ENCODE peak calls at places on chromosome X, in eight cellular contexts. I is T-cell; F is activated T-cell treated with anti-CD3 and anti-CD28 coated beads, Interleukin-2, amount 50 U/mL, for 4 hours; T is choroid plexus epithelial cell; R is GM12878; L is activated CD4-positive, alpha-beta T cell treated with anti-CD3 and anti-CD28 coated beads, Interleukin-2, amount 10 ng/mL, durations not matched to agents 7 days and 5 days; X is effector CD8-positive, alpha-beta T cell; W is glutamatergic neuron. N is an unnamed sample.

GRCh38 chrX:3962511-3963350 is 249.3 kb upstream of the PRKX start:
- DNase-seq in I (no peak), F (no peak), T (peak; percentile 30), R (no peak), L (no peak), X (no peak), W (no peak), N (no peak)

GRCh38 chrX:623599-624323 is 6.8 kb upstream of the SHOX start:
- DNase-seq in I (no peak), F (no peak), T (peak; percentile 29), R (no peak), L (no peak), X (no peak), W (peak; percentile 54), N (no peak)

GRCh38 chrX:9339603-9340569 is 125.0 kb upstream of the TBL1X start:
- DNase-seq in I (peak; percentile 33), F (no peak), T (no peak), R (no peak), L (peak; percentile 20), X (no peak), W (no peak), N (no peak)

GRCh38 chrX:47361538-47362511 is 8.6 kb upstream of the ZNF157 start:
- DNase-seq in I (peak; percentile 18), F (peak; percentile 8), T (peak; percentile 99), R (peak; percentile 96), L (no peak), X (no peak), W (peak; percentile 62), N (peak; percentile 85)

GRCh38 chrX:31714797-31715196 is 643.0 kb upstream of the FTHL17 start:
- DNase-seq in I (no peak), F (no peak), T (no peak), R (no peak), L (no peak), X (no peak), W (no peak), N (no peak)

GRCh38 chrX:136198678-136199243 is 51.4 kb downstream of the FHL1 start:
- DNase-seq in I (no peak), F (no peak), T (no peak), R (no peak), L (no peak), X (no peak), W (no peak), N (no peak)

GRCh38 chrX:150564838-150565237 is 3.6 kb upstream of the MTM1 start:
- DNase-seq in I (no peak), F (no peak), T (no peak), R (no peak), L (no peak), X (no peak), W (no peak), N (no peak)

GRCh38 chrX:45788315-45788714 is 587.6 kb upstream of the DIPK2B start:
- DNase-seq in I (no peak), F (no peak), T (peak; percentile 67), R (no peak), L (no peak), X (no peak), W (no peak), N (no peak)

GRCh38 chrX:131783555-131784338 is 239.4 kb upstream of the STK26 start:
- DNase-seq in I (no peak), F (peak; percentile 72), T (no peak), R (peak; percentile 90), L (no peak), X (no peak), W (no peak), N (peak; percentile 48)

GRCh38 chrX:41180194-41180902 is 95.1 kb downstream of the USP9X start:
- DNase-seq in I (peak; percentile 26), F (peak; percentile 36), T (peak; percentile 81), R (peak; percentile 59), L (peak; percentile 57), X (peak; percentile 4), W (peak; percentile 40), N (peak; percentile 26)

GRCh38 chrX:124804962-124805361 is 458.6 kb downstream of the SH2D1A start:
- DNase-seq in I (no peak), F (no peak), T (no peak), R (no peak), L (no peak), X (no peak), W (no peak), N (no peak)

GRCh38 chrX:151153086-151153485 is 23.3 kb upstream of the GPR50 start:
- DNase-seq in I (no peak), F (no peak), T (peak; percentile 20), R (no peak), L (no peak), X (no peak), W (peak; percentile 27), N (no peak)

GRCh38 chrX:75154871-75155270 is 1.2 kb downstream of the ABCB7 start:
- DNase-seq in I (no peak), F (no peak), T (no peak), R (no peak), L (no peak), X (no peak), W (no peak), N (no peak)

GRCh38 chrX:46251755-46252154 is 293.5 kb downstream of the ZNF674 start:
- DNase-seq in I (no peak), F (no peak), T (peak; percentile 9), R (no peak), L (no peak), X (no peak), W (no peak), N (no peak)